ENCODE peak calls at places on chromosome 17, in eight cellular contexts. P is GM04503, S is HTR-8/SVneo, O is uterus, B is Caki2, L is fibroblast of gingiva, D is left cardiac atrium, Q is AML-193. N is an unnamed sample.

GRCh38 chr17:41322264-41322902 is 6.9 kb upstream of the KRTAP17-1 start:
- DNase-seq in P (peak; percentile 18), S (peak; percentile 68), O (no peak), B (peak; percentile 70), L (peak; percentile 71), D (no peak), Q (peak; percentile 83), N (no peak)

GRCh38 chr17:17224137-17224536 is 12.8 kb downstream of the FLCN start:
- DNase-seq in P (no peak), S (no peak), O (no peak), B (no peak), L (no peak), D (no peak), Q (no peak), N (no peak)

GRCh38 chr17:11598274-11599221 is at the start of gene DNAH9:
- DNase-seq in P (no peak), S (no peak), O (peak; percentile 99), B (peak; percentile 93), L (no peak), D (peak; percentile 99), Q (no peak), N (no peak)

GRCh38 chr17:82300707-82301270 is 16.6 kb downstream of the CD7 start:
- DNase-seq in P (no peak), S (peak; percentile 67), O (peak; percentile 59), B (peak; percentile 29), L (peak; percentile 76), D (peak; percentile 75), Q (peak; percentile 33), N (peak; percentile 64)

GRCh38 chr17:64328036-64328874 is 62.4 kb downstream of the PECAM1 start:
- DNase-seq in P (no peak), S (no peak), O (no peak), B (no peak), L (no peak), D (peak; percentile 46), Q (no peak), N (no peak)

GRCh38 chr17:38724337-38724988 is 5.7 kb upstream of the CISD3 start:
- DNase-seq in P (no peak), S (no peak), O (no peak), B (no peak), L (peak; percentile 52), D (peak; percentile 68), Q (no peak), N (no peak)

GRCh38 chr17:17580662-17581470 is 10.6 kb downstream of the PEMT start:
- DNase-seq in P (no peak), S (no peak), O (no peak), B (no peak), L (peak; percentile 70), D (no peak), Q (no peak), N (no peak)

GRCh38 chr17:48276776-48277175 is 153.2 kb downstream of the SKAP1 start:
- DNase-seq in P (no peak), S (no peak), O (no peak), B (no peak), L (no peak), D (no peak), Q (no peak), N (no peak)

GRCh38 chr17:55571095-55571494 is 59.8 kb upstream of the SMIM36 start:
- DNase-seq in P (no peak), S (no peak), O (no peak), B (no peak), L (no peak), D (no peak), Q (no peak), N (no peak)

GRCh38 chr17:14058051-14058450 is 11.3 kb upstream of the COX10 start:
- DNase-seq in P (peak; percentile 91), S (no peak), O (no peak), B (no peak), L (peak; percentile 3), D (no peak), Q (no peak), N (no peak)

GRCh38 chr17:27407916-27408846 is 48.1 kb upstream of the KSR1 start:
- DNase-seq in P (no peak), S (peak; percentile 57), O (no peak), B (no peak), L (peak; percentile 71), D (no peak), Q (no peak), N (no peak)

GRCh38 chr17:80561541-80562114 is 17.0 kb downstream of the RPTOR start:
- DNase-seq in P (no peak), S (no peak), O (no peak), B (no peak), L (no peak), D (no peak), Q (no peak), N (no peak)

GRCh38 chr17:50865060-50865867 is 890 bp downstream of the TOB1 start:
- DNase-seq in P (no peak), S (no peak), O (peak; percentile 55), B (peak; percentile 54), L (peak; percentile 44), D (peak; percentile 64), Q (peak; percentile 58), N (peak; percentile 66)

GRCh38 chr17:77011173-77012011 is 129.4 kb upstream of the SEC14L1 start:
- DNase-seq in P (no peak), S (peak; percentile 50), O (no peak), B (peak; percentile 21), L (peak; percentile 22), D (no peak), Q (peak; percentile 56), N (no peak)

GRCh38 chr17:1041746-1042145 is 44.8 kb downstream of the TIMM22 start:
- DNase-seq in P (no peak), S (no peak), O (no peak), B (no peak), L (no peak), D (peak; percentile 16), Q (no peak), N (no peak)

GRCh38 chr17:7552621-7553051 is 3.8 kb downstream of the TNFSF12 start:
- DNase-seq in P (no peak), S (no peak), O (no peak), B (no peak), L (no peak), D (no peak), Q (peak; percentile 76), N (no peak)

N was measured in GM06990.